ENCODE peak calls at places on chromosomes 2 and 18, in four cellular contexts. M is uterus, Q is NAMALWA, D is lung. L is an unnamed sample.

GRCh38 chr2:95539836-95540235 is 52.0 kb upstream of the TRIM43 start:
- DNase-seq in M (no peak), Q (no peak), D (no peak), L (no peak)

GRCh38 chr2:160368988-160369935 is 124.3 kb downstream of the RBMS1 start:
- DNase-seq in M (no peak), Q (no peak), D (no peak), L (no peak)

GRCh38 chr2:39697480-39697879 is 31.8 kb downstream of the TMEM178A start:
- DNase-seq in M (no peak), Q (no peak), D (no peak), L (no peak)

GRCh38 chr18:27605107-27605834 is 420.2 kb upstream of the CHST9 start:
- DNase-seq in M (peak), Q (peak), D (peak), L (peak)

GRCh38 chr18:47174545-47175116 is 1.5 kb downstream of the IER3IP1 start:
- DNase-seq in M (no peak), Q (no peak), D (no peak), L (no peak)

GRCh38 chr2:17813015-17813741 is 3.1 kb upstream of the MSGN1 start:
- DNase-seq in M (no peak), Q (no peak), D (no peak), L (no peak)

GRCh38 chr18:65221736-65222135 is 529.1 kb upstream of the CDH7 start:
- DNase-seq in M (no peak), Q (no peak), D (no peak), L (no peak)

GRCh38 chr2:20062615-20063545 is 11.5 kb upstream of the LAPTM4A start:
- DNase-seq in M (no peak), Q (no peak), D (no peak), L (no peak)

GRCh38 chr18:58567453-58568196 is 61.3 kb downstream of the ALPK2 start:
- DNase-seq in M (peak), Q (no peak), D (no peak), L (no peak)

GRCh38 chr2:177675256-177676220 is 283.0 kb downstream of the AGPS start:
- DNase-seq in M (no peak), Q (no peak), D (no peak), L (peak)

GRCh38 chr2:152577611-152578010 is 139.7 kb downstream of the PRPF40A start:
- DNase-seq in M (no peak), Q (no peak), D (no peak), L (no peak)

GRCh38 chr2:164887434-164888112 is 46.0 kb upstream of the COBLL1 start:
- DNase-seq in M (no peak), Q (no peak), D (no peak), L (no peak)

GRCh38 chr2:170660406-170660805 is 54.7 kb upstream of the SP5 start:
- DNase-seq in M (no peak), Q (no peak), D (no peak), L (peak)

GRCh38 chr2:99297990-99298389 is 3.0 kb downstream of the LYG1 start:
- DNase-seq in M (no peak), Q (no peak), D (no peak), L (no peak)

GRCh38 chr2:9258953-9259399 is 52.4 kb downstream of the ASAP2 start:
- DNase-seq in M (no peak), Q (no peak), D (no peak), L (no peak)

GRCh38 chr18:22827741-22828140 is 105.4 kb upstream of the RBBP8 start:
- DNase-seq in M (no peak), Q (no peak), D (no peak), L (no peak)

GRCh38 chr2:58826795-58827194 is 585.7 kb upstream of the FANCL start:
- DNase-seq in M (no peak), Q (no peak), D (no peak), L (no peak)

GRCh38 chr2:142892715-142893114 is 15.3 kb downstream of the KYNU start:
- DNase-seq in M (no peak), Q (peak), D (no peak), L (no peak)

GRCh38 chr2:170076189-170076588 is 101.8 kb upstream of the MYO3B start:
- DNase-seq in M (no peak), Q (peak), D (no peak), L (no peak)

GRCh38 chr2:179946346-179946745 is 60.8 kb downstream of the CWC22 start:
- DNase-seq in M (no peak), Q (no peak), D (no peak), L (no peak)

GRCh38 chr18:76968073-76968472 is 145.7 kb downstream of the ZNF236 start:
- DNase-seq in M (no peak), Q (no peak), D (no peak), L (no peak)

GRCh38 chr2:43273477-43273876 is 47.1 kb upstream of the ZFP36L2 start:
- DNase-seq in M (peak), Q (no peak), D (no peak), L (no peak)

GRCh38 chr2:199440118-199440517 is 17.6 kb downstream of the SATB2 start:
- DNase-seq in M (no peak), Q (no peak), D (no peak), L (no peak)

GRCh38 chr2:14774569-14774968 is 142.1 kb downstream of the LRATD1 start:
- DNase-seq in M (no peak), Q (no peak), D (no peak), L (no peak)

GRCh38 chr2:226079677-226080076 is 680.2 kb downstream of the NYAP2 start:
- DNase-seq in M (no peak), Q (no peak), D (no peak), L (peak)

GRCh38 chr2:145038041-145038525 is 518.2 kb upstream of the ZEB2 start:
- DNase-seq in M (no peak), Q (no peak), D (no peak), L (no peak)

GRCh38 chr2:3587432-3587831 is 7.5 kb upstream of the COLEC11 start:
- DNase-seq in M (no peak), Q (no peak), D (no peak), L (no peak)

GRCh38 chr2:84881581-84882414 is 914 bp upstream of the TRABD2A start:
- DNase-seq in M (peak), Q (peak), D (peak), L (peak)